ENCODE peak calls at places on chromosomes 16 and 17, in five cellular contexts. One of them, this sample, is unnamed.

GRCh38 chr16:72926671-72927070 is 121.3 kb downstream of the ZFHX3 start:
- DNase-seq in HCT116: no peak
- DNase-seq in OCI-LY7: no peak
- DNase-seq in PC-3: no peak
- DNase-seq in GM23338: no peak
- DNase-seq in this sample: no peak

GRCh38 chr16:8806272-8806983 is 8.8 kb downstream of the PMM2 start:
- DNase-seq in HCT116: no peak
- DNase-seq in OCI-LY7: no peak
- DNase-seq in PC-3: no peak
- DNase-seq in GM23338: no peak
- DNase-seq in this sample: no peak

GRCh38 chr17:6799738-6800137 is 23.7 kb downstream of the FBXO39 start:
- DNase-seq in HCT116: no peak
- DNase-seq in OCI-LY7: no peak
- DNase-seq in PC-3: no peak
- DNase-seq in GM23338: peak
- DNase-seq in this sample: no peak

GRCh38 chr17:2174471-2175293 is 119.8 kb downstream of the HIC1 start:
- DNase-seq in HCT116: no peak
- DNase-seq in OCI-LY7: no peak
- DNase-seq in PC-3: no peak
- DNase-seq in GM23338: peak
- DNase-seq in this sample: no peak

GRCh38 chr16:54928421-54929089 is 2.1 kb upstream of the IRX5 start:
- DNase-seq in HCT116: no peak
- DNase-seq in OCI-LY7: peak
- DNase-seq in PC-3: no peak
- DNase-seq in GM23338: peak
- DNase-seq in this sample: peak

GRCh38 chr16:85935957-85936760 is 37.2 kb downstream of the IRF8 start:
- DNase-seq in HCT116: no peak
- DNase-seq in OCI-LY7: peak
- DNase-seq in PC-3: no peak
- DNase-seq in GM23338: no peak
- DNase-seq in this sample: peak

GRCh38 chr17:47203984-47204721 is 5.0 kb upstream of the MYL4 start:
- DNase-seq in HCT116: no peak
- DNase-seq in OCI-LY7: peak
- DNase-seq in PC-3: no peak
- DNase-seq in GM23338: no peak
- DNase-seq in this sample: peak

GRCh38 chr17:60173304-60173807 is 23.6 kb downstream of the CA4 start:
- DNase-seq in HCT116: no peak
- DNase-seq in OCI-LY7: no peak
- DNase-seq in PC-3: no peak
- DNase-seq in GM23338: no peak
- DNase-seq in this sample: no peak

GRCh38 chr16:53511403-53512280 is 8.6 kb upstream of the AKTIP start:
- DNase-seq in HCT116: no peak
- DNase-seq in OCI-LY7: no peak
- DNase-seq in PC-3: peak
- DNase-seq in GM23338: no peak
- DNase-seq in this sample: no peak

GRCh38 chr16:64077242-64077641 is 1044.6 kb downstream of the CDH11 start:
- DNase-seq in HCT116: no peak
- DNase-seq in OCI-LY7: peak
- DNase-seq in PC-3: no peak
- DNase-seq in GM23338: no peak
- DNase-seq in this sample: peak

GRCh38 chr16:23148513-23149266 is 562 bp downstream of the USP31 start:
- DNase-seq in HCT116: no peak
- DNase-seq in OCI-LY7: peak
- DNase-seq in PC-3: peak
- DNase-seq in GM23338: peak
- DNase-seq in this sample: peak

GRCh38 chr17:81480140-81480917 is 32.3 kb downstream of the ACTG1 start:
- DNase-seq in HCT116: no peak
- DNase-seq in OCI-LY7: no peak
- DNase-seq in PC-3: peak
- DNase-seq in GM23338: no peak
- DNase-seq in this sample: no peak

GRCh38 chr16:874366-875181 is 74.0 kb upstream of the GNG13 start:
- DNase-seq in HCT116: no peak
- DNase-seq in OCI-LY7: no peak
- DNase-seq in PC-3: no peak
- DNase-seq in GM23338: no peak
- DNase-seq in this sample: no peak

GRCh38 chr17:20275653-20276052 is 191.7 kb downstream of the LGALS9B start:
- DNase-seq in HCT116: no peak
- DNase-seq in OCI-LY7: no peak
- DNase-seq in PC-3: no peak
- DNase-seq in GM23338: no peak
- DNase-seq in this sample: no peak

GRCh38 chr17:79036609-79037008 is 12.6 kb downstream of the C1QTNF1 start:
- DNase-seq in HCT116: no peak
- DNase-seq in OCI-LY7: no peak
- DNase-seq in PC-3: peak
- DNase-seq in GM23338: no peak
- DNase-seq in this sample: no peak

GRCh38 chr17:78430892-78431691 is 52.6 kb downstream of the PGS1 start:
- DNase-seq in HCT116: no peak
- DNase-seq in OCI-LY7: no peak
- DNase-seq in PC-3: no peak
- DNase-seq in GM23338: peak
- DNase-seq in this sample: no peak

GRCh38 chr16:53156516-53156915 is 101.7 kb downstream of the CHD9 start:
- DNase-seq in HCT116: no peak
- DNase-seq in OCI-LY7: no peak
- DNase-seq in PC-3: no peak
- DNase-seq in GM23338: no peak
- DNase-seq in this sample: no peak

GRCh38 chr17:81199482-81199830 is 23.3 kb downstream of the CEP131 start:
- DNase-seq in HCT116: no peak
- DNase-seq in OCI-LY7: no peak
- DNase-seq in PC-3: no peak
- DNase-seq in GM23338: no peak
- DNase-seq in this sample: no peak

GRCh38 chr16:2082983-2083364 is 35.2 kb downstream of the TSC2 start:
- DNase-seq in HCT116: no peak
- DNase-seq in OCI-LY7: no peak
- DNase-seq in PC-3: no peak
- DNase-seq in GM23338: no peak
- DNase-seq in this sample: no peak

GRCh38 chr16:23981429-23982399 is 145.9 kb downstream of the PRKCB start:
- DNase-seq in HCT116: no peak
- DNase-seq in OCI-LY7: no peak
- DNase-seq in PC-3: no peak
- DNase-seq in GM23338: no peak
- DNase-seq in this sample: no peak

GRCh38 chr17:82414548-82415281 is 3.4 kb upstream of the HEXD start:
- DNase-seq in HCT116: peak
- DNase-seq in OCI-LY7: peak
- DNase-seq in PC-3: peak
- DNase-seq in GM23338: peak
- DNase-seq in this sample: peak

GRCh38 chr17:56142325-56142724 is 10.9 kb upstream of the ANKFN1 start:
- DNase-seq in HCT116: no peak
- DNase-seq in OCI-LY7: no peak
- DNase-seq in PC-3: no peak
- DNase-seq in GM23338: no peak
- DNase-seq in this sample: no peak

GRCh38 chr17:50100921-50101345 is 5.8 kb downstream of the PDK2 start:
- DNase-seq in HCT116: no peak
- DNase-seq in OCI-LY7: no peak
- DNase-seq in PC-3: no peak
- DNase-seq in GM23338: peak
- DNase-seq in this sample: no peak

GRCh38 chr16:31868701-31869167 is 4.9 kb upstream of the ZNF267 start:
- DNase-seq in HCT116: peak
- DNase-seq in OCI-LY7: peak
- DNase-seq in PC-3: peak
- DNase-seq in GM23338: peak
- DNase-seq in this sample: peak

GRCh38 chr16:22353188-22353919 is 21.1 kb downstream of the CDR2 start:
- DNase-seq in HCT116: peak
- DNase-seq in OCI-LY7: no peak
- DNase-seq in PC-3: peak
- DNase-seq in GM23338: peak
- DNase-seq in this sample: no peak

GRCh38 chr17:859461-860195 is 77.5 kb downstream of the MRM3 start:
- DNase-seq in HCT116: no peak
- DNase-seq in OCI-LY7: no peak
- DNase-seq in PC-3: no peak
- DNase-seq in GM23338: no peak
- DNase-seq in this sample: no peak

GRCh38 chr16:8847623-8848022 is 21.2 kb downstream of the CARHSP1 start:
- DNase-seq in HCT116: no peak
- DNase-seq in OCI-LY7: no peak
- DNase-seq in PC-3: no peak
- DNase-seq in GM23338: no peak
- DNase-seq in this sample: no peak

GRCh38 chr16:89960966-89961365 is 12.4 kb downstream of the DEF8 start:
- DNase-seq in HCT116: no peak
- DNase-seq in OCI-LY7: no peak
- DNase-seq in PC-3: no peak
- DNase-seq in GM23338: no peak
- DNase-seq in this sample: no peak

GRCh38 chr16:63702981-63703590 is 1418.8 kb downstream of the CDH11 start:
- DNase-seq in HCT116: no peak
- DNase-seq in OCI-LY7: peak
- DNase-seq in PC-3: no peak
- DNase-seq in GM23338: peak
- DNase-seq in this sample: no peak

GRCh38 chr17:36721560-36722120 is 120.3 kb downstream of the MRM1 start:
- DNase-seq in HCT116: no peak
- DNase-seq in OCI-LY7: no peak
- DNase-seq in PC-3: no peak
- DNase-seq in GM23338: no peak
- DNase-seq in this sample: no peak

GRCh38 chr17:33730131-33730530 is 437.0 kb upstream of the ASIC2 start:
- DNase-seq in HCT116: no peak
- DNase-seq in OCI-LY7: no peak
- DNase-seq in PC-3: no peak
- DNase-seq in GM23338: peak
- DNase-seq in this sample: no peak

GRCh38 chr17:33725675-33726271 is 432.7 kb upstream of the ASIC2 start:
- DNase-seq in HCT116: no peak
- DNase-seq in OCI-LY7: peak
- DNase-seq in PC-3: peak
- DNase-seq in GM23338: peak
- DNase-seq in this sample: peak
- TF ChIP-seq CTCF in HCT116: peak
- TF ChIP-seq CTCF in OCI-LY7: peak
- TF ChIP-seq CTCF in PC-3: peak
- TF ChIP-seq CTCF in GM23338: peak
- TF ChIP-seq CTCF in this sample: peak

GRCh38 chr16:11255737-11256656 is at the start of gene SOCS1:
- DNase-seq in HCT116: peak
- DNase-seq in OCI-LY7: peak
- DNase-seq in PC-3: peak
- DNase-seq in GM23338: peak
- DNase-seq in this sample: peak

GRCh38 chr16:11258553-11259287 is 2.7 kb upstream of the SOCS1 start:
- DNase-seq in HCT116: no peak
- DNase-seq in OCI-LY7: peak
- DNase-seq in PC-3: no peak
- DNase-seq in GM23338: no peak
- DNase-seq in this sample: peak

GRCh38 chr16:11254913-11255736 is 879 bp downstream of the SOCS1 start:
- DNase-seq in HCT116: no peak
- DNase-seq in OCI-LY7: peak
- DNase-seq in PC-3: peak
- DNase-seq in GM23338: no peak
- DNase-seq in this sample: peak

GRCh38 chr16:11257131-11257938 is 1.3 kb upstream of the SOCS1 start:
- DNase-seq in HCT116: peak
- DNase-seq in OCI-LY7: peak
- DNase-seq in PC-3: peak
- DNase-seq in GM23338: peak
- DNase-seq in this sample: peak

GRCh38 chr16:11256657-11257130 is 690 bp upstream of the SOCS1 start:
- DNase-seq in HCT116: no peak
- DNase-seq in OCI-LY7: no peak
- DNase-seq in PC-3: peak
- DNase-seq in GM23338: peak
- DNase-seq in this sample: no peak
- TF ChIP-seq EZH2phosphoT487 in HCT116: no peak
- TF ChIP-seq EZH2phosphoT487 in OCI-LY7: no peak
- TF ChIP-seq EZH2phosphoT487 in PC-3: no peak
- TF ChIP-seq EZH2phosphoT487 in GM23338: no peak
- TF ChIP-seq EZH2phosphoT487 in this sample: no peak

GRCh38 chr16:29858149-29858899 is 4.7 kb downstream of the CDIPT start:
- DNase-seq in HCT116: no peak
- DNase-seq in OCI-LY7: no peak
- DNase-seq in PC-3: no peak
- DNase-seq in GM23338: no peak
- DNase-seq in this sample: no peak

GRCh38 chr16:29857133-29857760 is 5.8 kb downstream of the CDIPT start:
- DNase-seq in HCT116: no peak
- DNase-seq in OCI-LY7: no peak
- DNase-seq in PC-3: no peak
- DNase-seq in GM23338: no peak
- DNase-seq in this sample: no peak

GRCh38 chr16:29852654-29853053 is 10.4 kb downstream of the CDIPT start:
- DNase-seq in HCT116: no peak
- DNase-seq in OCI-LY7: no peak
- DNase-seq in PC-3: no peak
- DNase-seq in GM23338: no peak
- DNase-seq in this sample: no peak

GRCh38 chr16:29850998-29851397 is 12.0 kb downstream of the CDIPT start:
- DNase-seq in HCT116: no peak
- DNase-seq in OCI-LY7: no peak
- DNase-seq in PC-3: no peak
- DNase-seq in GM23338: no peak
- DNase-seq in this sample: no peak

GRCh38 chr16:29854520-29855100 is 8.4 kb downstream of the CDIPT start:
- DNase-seq in HCT116: no peak
- DNase-seq in OCI-LY7: no peak
- DNase-seq in PC-3: no peak
- DNase-seq in GM23338: no peak
- DNase-seq in this sample: no peak
- TF ChIP-seq CTCF in HCT116: no peak
- TF ChIP-seq CTCF in OCI-LY7: no peak
- TF ChIP-seq CTCF in PC-3: no peak
- TF ChIP-seq CTCF in GM23338: no peak
- TF ChIP-seq CTCF in this sample: no peak

GRCh38 chr16:82092711-82093110 is 57.7 kb downstream of the HSD17B2 start:
- DNase-seq in HCT116: no peak
- DNase-seq in OCI-LY7: no peak
- DNase-seq in PC-3: peak
- DNase-seq in GM23338: no peak
- DNase-seq in this sample: no peak
- TF ChIP-seq EZH2phosphoT487 in HCT116: no peak
- TF ChIP-seq EZH2phosphoT487 in OCI-LY7: no peak
- TF ChIP-seq EZH2phosphoT487 in PC-3: no peak
- TF ChIP-seq EZH2phosphoT487 in GM23338: no peak
- TF ChIP-seq EZH2phosphoT487 in this sample: no peak

This sample was measured in MM.1S.